ENCODE peak calls at places on chromosomes 2 and 18, in four cellular contexts. One of them, this sample, is unnamed.

GRCh38 chr2:108189316-108189715 is 50.5 kb upstream of the SULT1C3 start:
- DNase-seq in K562: no peak
- DNase-seq in HCT116: no peak
- DNase-seq in GM12878: no peak
- DNase-seq in this sample: no peak

GRCh38 chr2:23495661-23496114 is 110.7 kb downstream of the KLHL29 start:
- DNase-seq in K562: no peak
- DNase-seq in GM12878: no peak
- DNase-seq in HCT116: no peak
- DNase-seq in this sample: no peak

GRCh38 chr18:3062798-3063563 is 50.0 kb upstream of the LPIN2 start:
- DNase-seq in GM12878: no peak
- DNase-seq in K562: peak
- DNase-seq in HCT116: peak
- DNase-seq in this sample: peak

GRCh38 chr2:25160376-25160775 is 8.0 kb downstream of the POMC start:
- DNase-seq in GM12878: no peak
- DNase-seq in K562: no peak
- DNase-seq in HCT116: no peak
- DNase-seq in this sample: no peak

GRCh38 chr2:239612133-239612532 is 211.3 kb upstream of the HDAC4 start:
- DNase-seq in GM12878: no peak
- DNase-seq in HCT116: no peak
- DNase-seq in K562: no peak
- DNase-seq in this sample: no peak

GRCh38 chr2:241730679-241731293 is 3.6 kb upstream of the D2HGDH start:
- DNase-seq in GM12878: no peak
- DNase-seq in HCT116: no peak
- DNase-seq in K562: peak
- DNase-seq in this sample: no peak

GRCh38 chr2:230942920-230943896 is 18.2 kb upstream of the GPR55 start:
- DNase-seq in GM12878: peak
- DNase-seq in HCT116: no peak
- DNase-seq in K562: peak
- DNase-seq in this sample: no peak

GRCh38 chr2:168354499-168354898 is 101.6 kb upstream of the CERS6 start:
- DNase-seq in HCT116: no peak
- DNase-seq in K562: no peak
- DNase-seq in GM12878: no peak
- DNase-seq in this sample: no peak

GRCh38 chr2:189302274-189302948 is 122.8 kb upstream of the COL5A2 start:
- DNase-seq in K562: no peak
- DNase-seq in GM12878: no peak
- DNase-seq in HCT116: no peak
- DNase-seq in this sample: no peak

GRCh38 chr2:46493241-46493970 is 14.0 kb downstream of the TMEM247 start:
- DNase-seq in GM12878: peak
- DNase-seq in K562: no peak
- DNase-seq in HCT116: no peak
- DNase-seq in this sample: no peak

GRCh38 chr18:8084160-8084559 is 517.0 kb downstream of the PTPRM start:
- DNase-seq in HCT116: peak
- DNase-seq in K562: peak
- DNase-seq in GM12878: no peak
- DNase-seq in this sample: peak

GRCh38 chr2:68849579-68850030 is 21.6 kb downstream of the BMP10 start:
- DNase-seq in GM12878: no peak
- DNase-seq in K562: peak
- DNase-seq in HCT116: no peak
- DNase-seq in this sample: no peak

GRCh38 chr2:162607915-162608314 is 230.7 kb downstream of the KCNH7 start:
- DNase-seq in K562: no peak
- DNase-seq in GM12878: no peak
- DNase-seq in HCT116: no peak
- DNase-seq in this sample: no peak

GRCh38 chr2:144048631-144049060 is 471.3 kb downstream of the ZEB2 start:
- DNase-seq in GM12878: no peak
- DNase-seq in K562: peak
- DNase-seq in HCT116: no peak
- DNase-seq in this sample: no peak

GRCh38 chr18:49667462-49667861 is 105.6 kb downstream of the LIPG start:
- DNase-seq in HCT116: no peak
- DNase-seq in GM12878: no peak
- DNase-seq in K562: no peak
- DNase-seq in this sample: no peak

GRCh38 chr2:179263460-179264237 is 983 bp downstream of the SESTD1 start:
- DNase-seq in GM12878: no peak
- DNase-seq in K562: peak
- DNase-seq in HCT116: no peak
- DNase-seq in this sample: peak

GRCh38 chr2:237615631-237616249 is 11.6 kb upstream of the LRRFIP1 start:
- DNase-seq in GM12878: no peak
- DNase-seq in K562: no peak
- DNase-seq in HCT116: no peak
- DNase-seq in this sample: no peak

GRCh38 chr2:219672406-219672805 is 45.0 kb downstream of the SLC4A3 start:
- DNase-seq in K562: no peak
- DNase-seq in GM12878: no peak
- DNase-seq in HCT116: no peak
- DNase-seq in this sample: no peak

GRCh38 chr2:70948350-70949003 is 12.8 kb downstream of the ATP6V1B1 start:
- DNase-seq in K562: peak
- DNase-seq in GM12878: no peak
- DNase-seq in HCT116: peak
- DNase-seq in this sample: peak

GRCh38 chr2:110219496-110220192 is 7.3 kb upstream of the MTLN start:
- DNase-seq in GM12878: no peak
- DNase-seq in K562: no peak
- DNase-seq in HCT116: no peak
- DNase-seq in this sample: no peak

GRCh38 chr18:79400091-79400590 is 4.4 kb downstream of the NFATC1 start:
- DNase-seq in K562: peak
- DNase-seq in GM12878: no peak
- DNase-seq in HCT116: no peak
- DNase-seq in this sample: no peak

GRCh38 chr2:169366066-169366465 is 3.7 kb upstream of the LRP2 start:
- DNase-seq in GM12878: no peak
- DNase-seq in K562: no peak
- DNase-seq in HCT116: no peak
- DNase-seq in this sample: no peak

GRCh38 chr2:38823386-38823785 is 45.4 kb downstream of the GEMIN6 start:
- DNase-seq in GM12878: no peak
- DNase-seq in HCT116: no peak
- DNase-seq in K562: no peak
- DNase-seq in this sample: no peak

GRCh38 chr18:43012951-43013350 is 102.5 kb downstream of the RIT2 start:
- DNase-seq in HCT116: no peak
- DNase-seq in K562: no peak
- DNase-seq in GM12878: no peak
- DNase-seq in this sample: no peak

GRCh38 chr2:105409717-105410116 is 10.9 kb upstream of the FHL2 start:
- DNase-seq in GM12878: no peak
- DNase-seq in K562: no peak
- DNase-seq in HCT116: peak
- DNase-seq in this sample: no peak

GRCh38 chr2:213129311-213129710 is 22.1 kb downstream of the IKZF2 start:
- DNase-seq in GM12878: no peak
- DNase-seq in HCT116: no peak
- DNase-seq in K562: no peak
- DNase-seq in this sample: no peak

GRCh38 chr2:238255636-238256035 is 15.8 kb upstream of the HES6 start:
- DNase-seq in GM12878: no peak
- DNase-seq in HCT116: no peak
- DNase-seq in K562: no peak
- DNase-seq in this sample: no peak

GRCh38 chr2:42169869-42170465 is 814 bp downstream of the EML4 start:
- DNase-seq in K562: peak
- DNase-seq in GM12878: no peak
- DNase-seq in HCT116: no peak
- DNase-seq in this sample: peak

GRCh38 chr2:152611458-152612231 is 105.6 kb downstream of the PRPF40A start:
- DNase-seq in K562: no peak
- DNase-seq in HCT116: no peak
- DNase-seq in GM12878: peak
- DNase-seq in this sample: no peak

GRCh38 chr2:42099431-42100173 is 51.8 kb downstream of the PKDCC start:
- DNase-seq in K562: no peak
- DNase-seq in GM12878: no peak
- DNase-seq in HCT116: no peak
- DNase-seq in this sample: no peak

GRCh38 chr2:120642646-120643045 is 93.0 kb upstream of the GLI2 start:
- DNase-seq in K562: no peak
- DNase-seq in HCT116: no peak
- DNase-seq in GM12878: no peak
- DNase-seq in this sample: no peak

GRCh38 chr2:57443985-57444501 is 602.6 kb upstream of the VRK2 start:
- DNase-seq in HCT116: peak
- DNase-seq in K562: no peak
- DNase-seq in GM12878: no peak
- DNase-seq in this sample: no peak

GRCh38 chr2:132815522-132815921 is 145.5 kb upstream of the LYPD1 start:
- DNase-seq in K562: no peak
- DNase-seq in GM12878: no peak
- DNase-seq in HCT116: no peak
- DNase-seq in this sample: no peak

GRCh38 chr2:119197529-119198266 is 25.9 kb upstream of the STEAP3 start:
- DNase-seq in GM12878: no peak
- DNase-seq in HCT116: no peak
- DNase-seq in K562: no peak
- DNase-seq in this sample: no peak

GRCh38 chr2:1990724-1991123 is 246.4 kb upstream of the PXDN start:
- DNase-seq in GM12878: no peak
- DNase-seq in HCT116: no peak
- DNase-seq in K562: no peak
- DNase-seq in this sample: no peak

GRCh38 chr2:100561191-100561590 is 1.6 kb upstream of the PDCL3 start:
- DNase-seq in K562: no peak
- DNase-seq in HCT116: no peak
- DNase-seq in GM12878: no peak
- DNase-seq in this sample: no peak

GRCh38 chr18:68764016-68764415 is 33.9 kb upstream of the CCDC102B start:
- DNase-seq in HCT116: no peak
- DNase-seq in GM12878: no peak
- DNase-seq in K562: no peak
- DNase-seq in this sample: no peak

GRCh38 chr2:216589779-216590178 is 43.4 kb upstream of the IGFBP2 start:
- DNase-seq in K562: no peak
- DNase-seq in GM12878: no peak
- DNase-seq in HCT116: no peak
- DNase-seq in this sample: no peak

GRCh38 chr2:15939556-15939853 is 845 bp upstream of the MYCN start:
- DNase-seq in HCT116: peak
- DNase-seq in GM12878: no peak
- DNase-seq in K562: peak
- DNase-seq in this sample: no peak

GRCh38 chr2:69915050-69915945 is at the start of gene MXD1:
- DNase-seq in GM12878: no peak
- DNase-seq in K562: peak
- DNase-seq in HCT116: no peak
- DNase-seq in this sample: peak

GRCh38 chr2:69911985-69912563 is 2.8 kb upstream of the MXD1 start:
- DNase-seq in GM12878: no peak
- DNase-seq in HCT116: peak
- DNase-seq in K562: peak
- DNase-seq in this sample: peak

GRCh38 chr2:69917854-69918253 is 2.9 kb downstream of the MXD1 start:
- DNase-seq in HCT116: peak
- DNase-seq in K562: peak
- DNase-seq in GM12878: no peak
- DNase-seq in this sample: no peak

GRCh38 chr2:69916151-69916550 is 1.2 kb downstream of the MXD1 start:
- DNase-seq in GM12878: no peak
- DNase-seq in K562: no peak
- DNase-seq in HCT116: no peak
- DNase-seq in this sample: no peak

GRCh38 chr2:69914235-69915049 is 467 bp upstream of the MXD1 start:
- DNase-seq in GM12878: peak
- DNase-seq in K562: peak
- DNase-seq in HCT116: peak
- DNase-seq in this sample: peak
- TF ChIP-seq POLR2AphosphoS5 in GM12878: peak
- TF ChIP-seq POLR2AphosphoS5 in K562: peak
- TF ChIP-seq POLR2AphosphoS5 in HCT116: peak
- TF ChIP-seq POLR2AphosphoS5 in this sample: peak

DNA sequence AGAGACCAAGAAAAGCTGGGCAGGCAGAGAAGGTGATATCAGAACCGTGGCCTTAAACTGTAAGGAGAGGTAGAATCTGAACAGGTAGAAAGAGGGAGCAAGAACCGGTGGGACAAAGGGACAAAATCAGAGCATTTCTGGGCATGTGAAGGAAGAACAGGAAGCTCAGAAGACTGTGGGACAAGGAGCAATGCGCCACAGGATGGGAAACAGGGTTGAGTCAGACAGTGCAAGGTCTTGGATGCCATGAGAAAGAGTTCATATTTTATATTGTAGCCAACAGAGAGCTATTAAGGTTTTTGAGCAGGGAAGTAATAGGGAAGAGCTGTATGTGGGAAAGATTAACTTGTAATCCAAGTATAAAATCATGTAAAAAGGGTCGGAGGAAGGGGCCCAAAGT is 106.4 kb upstream of the UGP2 start:
- DNase-seq in GM12878: no peak
- DNase-seq in K562: no peak
- DNase-seq in HCT116: no peak
- DNase-seq in this sample: no peak
- H2AFZ ChIP-seq in GM12878: no peak
- H2AFZ ChIP-seq in K562: no peak
- H2AFZ ChIP-seq in HCT116: no peak
- H2AFZ ChIP-seq in this sample: no peak

DNA sequence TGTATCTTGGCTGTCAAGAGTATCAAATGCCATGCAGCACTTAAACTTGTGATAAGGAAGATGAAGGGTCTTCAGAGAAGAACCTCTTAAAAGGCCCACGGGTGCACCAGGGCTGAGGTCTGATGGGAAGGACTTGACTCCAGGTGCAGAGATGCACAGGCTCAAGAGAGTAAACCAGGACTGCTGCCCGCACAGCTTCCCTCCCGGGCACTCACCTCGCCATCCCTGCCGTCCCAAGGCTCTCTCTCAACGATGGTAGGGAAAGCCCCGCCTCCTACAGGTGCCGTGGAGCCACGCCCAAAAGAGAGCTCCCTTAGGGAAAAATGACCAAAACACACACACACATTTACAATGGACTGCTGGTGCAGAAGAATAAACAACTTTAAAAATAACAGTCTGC is 27.9 kb downstream of the PDIA6 start:
- DNase-seq in GM12878: no peak
- DNase-seq in K562: no peak
- DNase-seq in HCT116: no peak
- DNase-seq in this sample: no peak
- H3K27ac ChIP-seq in GM12878: no peak
- H3K27ac ChIP-seq in K562: no peak
- H3K27ac ChIP-seq in HCT116: no peak
- H3K27ac ChIP-seq in this sample: no peak

GRCh38 chr2:128473175-128474013 is 154.7 kb upstream of the HS6ST1 start:
- DNase-seq in HCT116: no peak
- DNase-seq in K562: peak
- DNase-seq in GM12878: peak
- DNase-seq in this sample: peak
- TF ChIP-seq POLR2AphosphoS5 in HCT116: no peak
- TF ChIP-seq POLR2AphosphoS5 in K562: no peak
- TF ChIP-seq POLR2AphosphoS5 in GM12878: no peak
- TF ChIP-seq POLR2AphosphoS5 in this sample: no peak

This sample was measured in GM23338.